ENCODE peak calls at places on chromosome 17, in five cellular contexts. K is fibroblast of lung, D is GM23248, T is neural progenitor cell, Z is adipocyte. J is an unnamed sample.

GRCh38 chr17:35088647-35088910 is 25.1 kb upstream of the RFFL start:
- DNase-seq in K (no peak), D (no peak), T (peak), Z (no peak), J (no peak)

GRCh38 chr17:78111012-78111726 is 17.4 kb downstream of the TMC6 start:
- DNase-seq in K (no peak), D (no peak), T (no peak), Z (no peak), J (no peak)

GRCh38 chr17:29593546-29594440 is 861 bp downstream of the ANKRD13B start:
- DNase-seq in K (no peak), D (peak), T (peak), Z (peak), J (no peak)

GRCh38 chr17:9571201-9571600 is 4.4 kb downstream of the STX8 start:
- DNase-seq in K (no peak), D (no peak), T (no peak), Z (no peak), J (no peak)

GRCh38 chr17:59154721-59155438 is at the start of gene SKA2:
- DNase-seq in K (no peak), D (peak), T (peak), Z (peak), J (peak)

GRCh38 chr17:20063665-20064648 is 54.8 kb downstream of the SPECC1 start:
- DNase-seq in K (peak), D (peak), T (no peak), Z (peak), J (no peak)

GRCh38 chr17:55576237-55576998 is 65.2 kb upstream of the SMIM36 start:
- DNase-seq in K (peak), D (peak), T (no peak), Z (peak), J (no peak)

GRCh38 chr17:81019563-81020442 is 15.1 kb upstream of the BAIAP2 start:
- DNase-seq in K (no peak), D (no peak), T (no peak), Z (no peak), J (no peak)

GRCh38 chr17:1360975-1361374 is 39.0 kb downstream of the YWHAE start:
- DNase-seq in K (no peak), D (no peak), T (no peak), Z (no peak), J (no peak)

GRCh38 chr17:52148969-52149351 is 9.6 kb downstream of the CA10 start:
- DNase-seq in K (peak), D (no peak), T (no peak), Z (no peak), J (no peak)

GRCh38 chr17:47872019-47872650 is 21.2 kb upstream of the SP6 start:
- DNase-seq in K (peak), D (peak), T (peak), Z (no peak), J (no peak)

GRCh38 chr17:8887834-8888703 is 20.6 kb upstream of the PIK3R6 start:
- DNase-seq in K (peak), D (peak), T (peak), Z (peak), J (no peak)

DNA sequence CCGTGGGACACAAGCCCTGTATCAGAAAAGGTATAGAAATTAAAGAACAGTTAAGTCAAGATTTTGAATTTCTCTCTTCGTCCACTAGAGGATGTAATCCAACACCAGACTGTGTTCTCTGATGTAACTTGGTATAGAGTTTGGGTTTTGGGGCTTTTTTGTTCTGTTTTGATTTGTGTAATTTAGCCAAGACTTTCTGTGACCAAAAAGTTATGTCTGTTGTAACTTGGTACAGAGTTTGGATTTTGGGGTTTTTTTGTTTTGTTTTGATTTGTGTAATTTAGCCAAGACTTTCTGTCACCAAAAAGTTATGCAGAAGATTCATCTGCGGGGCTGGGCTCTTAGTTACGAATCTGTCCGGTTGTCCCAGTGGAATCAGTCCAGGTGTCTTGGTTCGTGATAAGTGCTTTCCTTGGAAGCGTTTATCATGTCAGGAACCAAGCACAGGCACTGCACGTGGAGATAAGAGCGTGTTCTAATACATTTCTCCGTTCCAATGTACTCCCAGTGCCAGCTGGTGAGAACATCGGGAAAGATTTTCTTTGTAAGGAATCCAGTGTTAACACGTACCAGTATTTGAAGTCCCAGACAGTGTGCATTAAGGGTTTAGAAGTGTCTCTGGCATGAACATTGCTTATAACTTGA is 44.1 kb upstream of the SEC14L1 start:
- DNase-seq in K (peak), D (peak), T (no peak), Z (peak), J (no peak)
- H3K9ac ChIP-seq in K (no peak), D (peak), T (no peak), Z (peak), J (no peak)

GRCh38 chr17:13597723-13598347 is 3.9 kb downstream of the HS3ST3A1 start:
- DNase-seq in K (peak), D (peak), T (peak), Z (peak), J (no peak)
- H3K9ac ChIP-seq in K (no peak), D (peak), T (no peak), Z (peak), J (no peak)

GRCh38 chr17:13460646-13461045 is 141.1 kb downstream of the HS3ST3A1 start:
- DNase-seq in K (no peak), D (peak), T (no peak), Z (no peak), J (no peak)
- H3K9ac ChIP-seq in K (no peak), D (no peak), T (no peak), Z (no peak), J (no peak)

DNA sequence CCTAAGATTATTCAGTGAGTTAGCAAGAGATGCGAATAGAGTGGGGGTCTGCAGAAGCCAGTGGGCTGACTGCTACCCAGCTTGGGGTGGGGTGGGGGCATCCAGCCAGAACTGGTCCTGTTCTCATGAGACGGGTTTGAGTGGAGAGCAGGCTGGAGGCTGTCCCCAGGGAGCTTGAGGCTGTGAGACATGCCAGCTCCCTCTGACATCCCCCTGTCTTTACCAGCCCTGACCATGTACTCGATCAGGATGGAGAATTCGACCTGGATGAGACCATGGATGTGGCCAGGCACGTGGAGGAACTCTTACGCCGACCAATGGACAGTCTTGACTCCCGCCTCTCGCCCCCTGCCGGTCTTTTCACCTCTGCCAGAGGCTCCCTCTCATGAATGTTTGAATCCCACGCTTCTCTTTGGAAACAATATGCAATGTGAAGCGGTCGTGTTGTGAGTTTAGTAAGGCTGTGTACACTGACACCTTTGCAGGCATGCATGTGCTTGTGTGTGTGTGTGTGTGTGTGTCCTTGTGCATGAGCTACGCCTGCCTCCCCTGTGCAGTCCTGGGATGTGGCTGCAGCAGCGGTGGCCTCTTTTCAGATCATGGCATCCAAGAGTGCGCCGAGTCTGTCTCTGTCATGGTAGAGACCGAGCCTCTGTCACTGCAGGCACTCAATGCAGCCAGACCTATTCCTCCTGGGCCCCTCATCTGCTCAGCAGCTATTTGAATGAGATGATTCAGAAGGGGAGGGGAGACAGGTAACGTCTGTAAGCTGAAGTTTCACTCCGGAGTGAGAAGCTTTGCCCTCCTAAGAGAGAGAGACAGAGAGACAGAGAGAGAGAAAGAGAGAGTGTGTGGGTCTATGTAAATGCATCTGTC is 22.2 kb downstream of the STAT5A start:
- DNase-seq in K (no peak), D (no peak), T (peak), Z (no peak), J (no peak)
- H3K9ac ChIP-seq in K (no peak), D (peak), T (no peak), Z (peak), J (peak)

GRCh38 chr17:39706921-39707337 is 7.1 kb downstream of the ERBB2 start:
- DNase-seq in K (no peak), D (no peak), T (no peak), Z (no peak), J (no peak)
- H3K9ac ChIP-seq in K (no peak), D (no peak), T (no peak), Z (no peak), J (no peak)

GRCh38 chr17:7477392-7478275 is 1.8 kb downstream of the ZBTB4 start:
- DNase-seq in K (peak), D (peak), T (peak), Z (peak), J (no peak)
- H3K9ac ChIP-seq in K (peak), D (peak), T (no peak), Z (peak), J (peak)